ENCODE peak calls at places on chromosomes 11 and 22, in eight cellular contexts. One of them, this sample, is unnamed.

GRCh38 chr11:123103326-123103980 is 41.5 kb upstream of the HSPA8 start:
- DNase-seq in Calu3: peak
- DNase-seq in GM04503: peak
- DNase-seq in HTR-8/SVneo: peak
- DNase-seq in adrenal gland: peak
- DNase-seq in left colon: peak
- DNase-seq in HFF-Myc: peak
- DNase-seq in central memory CD4-positive, alpha-beta T cell: peak
- DNase-seq in this sample: peak

GRCh38 chr11:128341280-128341679 is 246.1 kb downstream of the ETS1 start:
- DNase-seq in HTR-8/SVneo: no peak
- DNase-seq in HFF-Myc: no peak
- DNase-seq in adrenal gland: no peak
- DNase-seq in central memory CD4-positive, alpha-beta T cell: peak
- DNase-seq in GM04503: no peak
- DNase-seq in Calu3: no peak
- DNase-seq in left colon: no peak
- DNase-seq in this sample: no peak

GRCh38 chr11:68979931-68980775 is 633 bp downstream of the MRGPRD start:
- DNase-seq in left colon: no peak
- DNase-seq in central memory CD4-positive, alpha-beta T cell: no peak
- DNase-seq in adrenal gland: peak
- DNase-seq in GM04503: no peak
- DNase-seq in HFF-Myc: no peak
- DNase-seq in HTR-8/SVneo: no peak
- DNase-seq in Calu3: no peak
- DNase-seq in this sample: no peak

GRCh38 chr11:134846776-134847722 is 435.0 kb upstream of the B3GAT1 start:
- DNase-seq in left colon: no peak
- DNase-seq in adrenal gland: peak
- DNase-seq in HTR-8/SVneo: no peak
- DNase-seq in Calu3: no peak
- DNase-seq in central memory CD4-positive, alpha-beta T cell: no peak
- DNase-seq in HFF-Myc: no peak
- DNase-seq in GM04503: no peak
- DNase-seq in this sample: no peak

GRCh38 chr11:61507012-61507768 is 1.4 kb upstream of the LRRC10B start:
- DNase-seq in adrenal gland: no peak
- DNase-seq in left colon: no peak
- DNase-seq in HFF-Myc: no peak
- DNase-seq in Calu3: no peak
- DNase-seq in GM04503: no peak
- DNase-seq in HTR-8/SVneo: no peak
- DNase-seq in central memory CD4-positive, alpha-beta T cell: no peak
- DNase-seq in this sample: no peak

GRCh38 chr11:133835258-133836075 is 9.8 kb downstream of the SPATA19 start:
- DNase-seq in GM04503: peak
- DNase-seq in left colon: no peak
- DNase-seq in central memory CD4-positive, alpha-beta T cell: peak
- DNase-seq in Calu3: peak
- DNase-seq in adrenal gland: peak
- DNase-seq in HFF-Myc: peak
- DNase-seq in HTR-8/SVneo: peak
- DNase-seq in this sample: peak

GRCh38 chr11:105862736-105863367 is 159.2 kb downstream of the MSANTD4 start:
- DNase-seq in left colon: no peak
- DNase-seq in HTR-8/SVneo: peak
- DNase-seq in GM04503: peak
- DNase-seq in central memory CD4-positive, alpha-beta T cell: peak
- DNase-seq in Calu3: peak
- DNase-seq in HFF-Myc: peak
- DNase-seq in adrenal gland: no peak
- DNase-seq in this sample: no peak

GRCh38 chr22:27113211-27114030 is 456.0 kb downstream of the MIAT start:
- DNase-seq in adrenal gland: peak
- DNase-seq in Calu3: peak
- DNase-seq in left colon: peak
- DNase-seq in central memory CD4-positive, alpha-beta T cell: no peak
- DNase-seq in HTR-8/SVneo: peak
- DNase-seq in HFF-Myc: peak
- DNase-seq in GM04503: peak
- DNase-seq in this sample: no peak

GRCh38 chr11:11640996-11641395 is 19.2 kb upstream of the GALNT18 start:
- DNase-seq in left colon: no peak
- DNase-seq in HFF-Myc: no peak
- DNase-seq in central memory CD4-positive, alpha-beta T cell: no peak
- DNase-seq in GM04503: no peak
- DNase-seq in Calu3: no peak
- DNase-seq in adrenal gland: no peak
- DNase-seq in HTR-8/SVneo: no peak
- DNase-seq in this sample: no peak

GRCh38 chr11:19889531-19889930 is 176.9 kb downstream of the NAV2 start:
- DNase-seq in GM04503: no peak
- DNase-seq in adrenal gland: no peak
- DNase-seq in left colon: no peak
- DNase-seq in Calu3: no peak
- DNase-seq in HTR-8/SVneo: no peak
- DNase-seq in central memory CD4-positive, alpha-beta T cell: no peak
- DNase-seq in HFF-Myc: no peak
- DNase-seq in this sample: no peak

GRCh38 chr22:30606455-30607299 is at the start of gene TCN2:
- DNase-seq in HFF-Myc: peak
- DNase-seq in left colon: peak
- DNase-seq in HTR-8/SVneo: peak
- DNase-seq in Calu3: peak
- DNase-seq in adrenal gland: peak
- DNase-seq in central memory CD4-positive, alpha-beta T cell: peak
- DNase-seq in GM04503: peak
- DNase-seq in this sample: peak

GRCh38 chr11:124612567-124613245 is 1.5 kb downstream of the PANX3 start:
- DNase-seq in adrenal gland: no peak
- DNase-seq in HFF-Myc: no peak
- DNase-seq in central memory CD4-positive, alpha-beta T cell: no peak
- DNase-seq in GM04503: no peak
- DNase-seq in HTR-8/SVneo: no peak
- DNase-seq in Calu3: no peak
- DNase-seq in left colon: no peak
- DNase-seq in this sample: no peak

GRCh38 chr11:113488931-113489351 is 13.7 kb upstream of the DRD2 start:
- DNase-seq in HTR-8/SVneo: no peak
- DNase-seq in GM04503: no peak
- DNase-seq in central memory CD4-positive, alpha-beta T cell: no peak
- DNase-seq in HFF-Myc: no peak
- DNase-seq in adrenal gland: no peak
- DNase-seq in left colon: no peak
- DNase-seq in Calu3: no peak
- DNase-seq in this sample: no peak

This sample was measured in BE2C.